ENCODE peak calls at places on chromosomes 3 and 15, in five cellular contexts. Y is endothelial cell of umbilical vein, O is colonic mucosa, L is IMR-90, V is neural progenitor cell. B is an unnamed sample.
A peak's percentile ranks its signal among the peaks of the same experiment; 100 is the strongest.

GRCh38 chr3:124078978-124079911 is 87.3 kb upstream of the ROPN1 start:
- DNase-seq in O (peak; percentile 45), Y (peak; percentile 34), V (peak; percentile 75), L (peak; percentile 50), B (no peak)

GRCh38 chr3:156615592-156616173 is 58.7 kb upstream of the TIPARP start:
- DNase-seq in Y (peak; percentile 67), O (no peak), V (no peak), L (peak; percentile 79), B (no peak)

GRCh38 chr15:49843725-49844124 is 222.9 kb downstream of the DTWD1 start:
- DNase-seq in O (peak; percentile 33), L (no peak), Y (no peak), V (no peak), B (no peak)

GRCh38 chr15:38714309-38715072 is 149.9 kb upstream of the RASGRP1 start:
- DNase-seq in V (no peak), Y (peak; percentile 92), L (peak; percentile 96), O (no peak), B (no peak)

GRCh38 chr3:119360736-119361462 is 66.7 kb downstream of the ARHGAP31 start:
- DNase-seq in L (no peak), O (no peak), V (no peak), Y (no peak), B (no peak)

GRCh38 chr3:126364130-126364695 is 7.0 kb upstream of the KLF15 start:
- DNase-seq in O (no peak), L (no peak), Y (no peak), V (no peak), B (peak; percentile 55)

GRCh38 chr3:57727096-57727495 is 29.0 kb upstream of the SLMAP start:
- DNase-seq in O (no peak), L (peak; percentile 11), Y (no peak), V (no peak), B (no peak)

GRCh38 chr3:71585126-71585525 is 1.6 kb upstream of the FOXP1 start:
- DNase-seq in V (peak; percentile 13), L (no peak), Y (peak; percentile 55), O (peak; percentile 33), B (no peak)

GRCh38 chr3:186842426-186843038 is at the start of gene ADIPOQ:
- DNase-seq in O (no peak), Y (no peak), L (no peak), V (no peak), B (no peak)

GRCh38 chr15:81038975-81039607 is 38.4 kb downstream of the TLNRD1 start:
- DNase-seq in L (no peak), O (no peak), V (no peak), Y (peak; percentile 87), B (no peak)

GRCh38 chr3:182979719-182980191 is 583 bp downstream of the DCUN1D1 start:
- DNase-seq in V (peak; percentile 74), Y (peak; percentile 32), L (peak; percentile 5), O (peak; percentile 50), B (no peak)

GRCh38 chr3:12175844-12176453 is 17.2 kb upstream of the TIMP4 start:
- DNase-seq in L (peak; percentile 50), V (peak; percentile 79), O (peak; percentile 76), Y (peak; percentile 52), B (no peak)

GRCh38 chr3:39276746-39277145 is 3.1 kb downstream of the CX3CR1 start:
- DNase-seq in L (no peak), O (no peak), Y (no peak), V (no peak), B (no peak)

GRCh38 chr3:187673012-187673411 is 2.8 kb upstream of the SST start:
- DNase-seq in V (no peak), L (no peak), Y (no peak), O (no peak), B (no peak)

GRCh38 chr3:157532529-157533297 is 29.5 kb upstream of the VEPH1 start:
- DNase-seq in L (peak; percentile 92), V (peak; percentile 86), Y (peak; percentile 94), O (peak; percentile 38), B (no peak)

GRCh38 chr15:66772967-66773873 is 71.2 kb downstream of the SMAD6 start:
- DNase-seq in L (no peak), O (peak; percentile 68), Y (peak; percentile 39), V (peak; percentile 74), B (peak; percentile 89)

GRCh38 chr3:100913870-100914654 is 79.2 kb downstream of the ABI3BP start:
- DNase-seq in Y (peak; percentile 88), L (peak; percentile 4), O (no peak), V (peak; percentile 4), B (peak; percentile 74)

GRCh38 chr3:96300743-96301142 is 513.7 kb upstream of the EPHA6 start:
- DNase-seq in V (no peak), L (no peak), Y (no peak), O (no peak), B (no peak)

GRCh38 chr3:172140499-172141391 is 101.4 kb downstream of the FNDC3B start:
- DNase-seq in L (peak; percentile 98), V (no peak), O (peak; percentile 75), Y (peak; percentile 96), B (no peak)

GRCh38 chr15:40047413-40048154 is 8.6 kb upstream of the SRP14 start:
- DNase-seq in L (peak; percentile 87), O (no peak), V (no peak), Y (peak; percentile 70), B (peak; percentile 84)

GRCh38 chr3:8972614-8973013 is 9.3 kb upstream of the RAD18 start:
- DNase-seq in Y (peak; percentile 36), O (no peak), L (peak; percentile 47), V (no peak), B (no peak)

GRCh38 chr15:77495806-77496589 is 75.3 kb downstream of the HMG20A start:
- DNase-seq in L (peak; percentile 43), Y (peak; percentile 82), V (peak; percentile 44), O (no peak), B (no peak)

GRCh38 chr3:9198805-9199386 is 50.5 kb downstream of the SRGAP3 start:
- DNase-seq in V (peak; percentile 42), Y (no peak), O (no peak), L (no peak), B (no peak)

GRCh38 chr3:60536420-60536819 is 714.8 kb downstream of the FHIT start:
- DNase-seq in Y (no peak), V (no peak), O (no peak), L (no peak), B (no peak)

GRCh38 chr3:24272408-24272807 is 222.2 kb downstream of the THRB start:
- DNase-seq in L (no peak), V (no peak), O (no peak), Y (no peak), B (no peak)

GRCh38 chr3:113663324-113663750 is 33.1 kb downstream of the USF3 start:
- DNase-seq in V (no peak), O (peak; percentile 27), L (no peak), Y (no peak), B (no peak)

GRCh38 chr3:102750322-102750721 is 315.5 kb downstream of the ZPLD1 start:
- DNase-seq in O (no peak), V (no peak), Y (no peak), L (no peak), B (no peak)

GRCh38 chr3:178120367-178120766 is 415.9 kb upstream of the KCNMB2 start:
- DNase-seq in V (no peak), L (no peak), O (no peak), Y (no peak), B (no peak)

GRCh38 chr3:71391361-71391760 is 192.2 kb downstream of the FOXP1 start:
- DNase-seq in V (no peak), Y (no peak), O (no peak), L (no peak), B (no peak)

GRCh38 chr3:124854027-124854426 is 33.1 kb downstream of the ITGB5 start:
- DNase-seq in V (no peak), Y (no peak), O (no peak), L (peak; percentile 87), B (no peak)

GRCh38 chr3:111668912-111669488 is 73.9 kb upstream of the ZBED2 start:
- DNase-seq in Y (peak; percentile 63), L (peak; percentile 76), V (peak; percentile 68), O (no peak), B (no peak)

GRCh38 chr3:111667170-111667569 is 72.0 kb upstream of the ZBED2 start:
- DNase-seq in V (no peak), Y (no peak), L (no peak), O (no peak), B (no peak)

GRCh38 chr3:111667621-111668239 is 72.6 kb upstream of the ZBED2 start:
- DNase-seq in V (no peak), L (peak; percentile 69), O (peak; percentile 48), Y (peak; percentile 50), B (no peak)

GRCh38 chr3:111668321-111668720 is 73.2 kb upstream of the ZBED2 start:
- DNase-seq in Y (no peak), O (no peak), V (no peak), L (no peak), B (no peak)

GRCh38 chr3:111669926-111670630 is 74.9 kb upstream of the ZBED2 start:
- DNase-seq in L (peak; percentile 76), O (no peak), V (no peak), Y (no peak), B (no peak)
- H3K9ac ChIP-seq in L (no peak overlapping the region), O (no peak overlapping the region), V (no peak overlapping the region), Y (no peak overlapping the region), B (no peak overlapping the region)

GRCh38 chr15:22257047-22257667 is 176.8 kb downstream of the OR4M2 start:
- DNase-seq in Y (no peak), O (no peak), L (no peak), V (no peak), B (no peak)

GRCh38 chr15:22259881-22260421 is 179.6 kb downstream of the OR4M2 start:
- DNase-seq in V (no peak), O (no peak), L (no peak), Y (no peak), B (no peak)

GRCh38 chr15:22258402-22259150 is 178.2 kb downstream of the OR4M2 start:
- DNase-seq in Y (no peak), V (no peak), L (no peak), O (no peak), B (peak; percentile 74)

GRCh38 chr15:22253676-22254408 is 173.5 kb downstream of the OR4M2 start:
- DNase-seq in L (no peak), O (no peak), V (no peak), Y (no peak), B (no peak)

GRCh38 chr15:22257668-22258401 is 177.5 kb downstream of the OR4M2 start:
- DNase-seq in Y (no peak), V (no peak), O (no peak), L (no peak), B (no peak)
- H3K9me3 ChIP-seq in Y (peaks cover 15% of the 10 kb centered on the region), V (peaks cover 43% of the 10 kb centered on the region), O (no peaks in the 10 kb centered on the region), L (peaks cover 34% of the 10 kb centered on the region), B (no peaks in the 10 kb centered on the region)

GRCh38 chr3:46825450-46825849 is 37.8 kb downstream of the MYL3 start:
- DNase-seq in Y (no peak), L (no peak), O (no peak), V (no peak), B (no peak)

GRCh38 chr3:46820852-46821251 is 42.4 kb downstream of the MYL3 start:
- DNase-seq in L (no peak), V (no peak), Y (no peak), O (no peak), B (no peak)

GRCh38 chr3:46821553-46821952 is 41.7 kb downstream of the MYL3 start:
- DNase-seq in L (no peak), Y (no peak), V (no peak), O (no peak), B (no peak)

GRCh38 chr3:46829699-46830208 is 33.5 kb downstream of the MYL3 start:
- DNase-seq in Y (no peak), V (no peak), O (no peak), L (no peak), B (no peak)

GRCh38 chr3:46824561-46824960 is 38.7 kb downstream of the MYL3 start:
- DNase-seq in V (peak; percentile 57), O (no peak), L (no peak), Y (no peak), B (no peak)
- H3K4me3 ChIP-seq in V (no peak overlapping the region), O (no peak overlapping the region), L (no peak overlapping the region), Y (no peak overlapping the region), B (no peak overlapping the region)

GRCh38 chr15:99306694-99307338 is 55.5 kb downstream of the LRRC28 start:
- DNase-seq in O (no peak), V (peak; percentile 62), L (peak; percentile 8), Y (no peak), B (no peak)
- H3K9ac ChIP-seq in O (no peak overlapping the region), V (no peak overlapping the region), L (no peak overlapping the region), Y (no peak overlapping the region), B (no peak overlapping the region)

B was measured in kidney.